ENCODE peak calls at places on chromosomes 11 and 22, in ten cellular contexts. One of them, this sample, is unnamed.
A peak's percentile ranks its signal among the peaks of the same experiment; 100 is the strongest.

GRCh38 chr11:70244698-70245097 is 25.8 kb upstream of the PPFIA1 start:
- DNase-seq in AG09309: peak; percentile 52
- DNase-seq in Panc1: no peak
- DNase-seq in right lobe of liver: no peak
- DNase-seq in OCI-LY7: no peak
- DNase-seq in A549: peak; percentile 64
- DNase-seq in stomach: no peak
- DNase-seq in neural progenitor cell: no peak
- DNase-seq in epithelial cell of esophagus: no peak
- DNase-seq in suprapubic skin: no peak
- DNase-seq in this sample: peak; percentile 78

GRCh38 chr22:20576445-20576816 is 69.0 kb downstream of the MED15 start:
- DNase-seq in suprapubic skin: no peak
- DNase-seq in A549: no peak
- DNase-seq in right lobe of liver: no peak
- DNase-seq in neural progenitor cell: no peak
- DNase-seq in OCI-LY7: no peak
- DNase-seq in Panc1: no peak
- DNase-seq in stomach: no peak
- DNase-seq in epithelial cell of esophagus: no peak
- DNase-seq in AG09309: no peak
- DNase-seq in this sample: no peak

GRCh38 chr11:114026355-114026754 is 33.2 kb upstream of the ZBTB16 start:
- DNase-seq in right lobe of liver: no peak
- DNase-seq in AG09309: no peak
- DNase-seq in OCI-LY7: peak; percentile 21
- DNase-seq in epithelial cell of esophagus: no peak
- DNase-seq in neural progenitor cell: peak; percentile 66
- DNase-seq in suprapubic skin: peak; percentile 10
- DNase-seq in A549: no peak
- DNase-seq in stomach: no peak
- DNase-seq in Panc1: no peak
- DNase-seq in this sample: no peak

GRCh38 chr11:107713009-107713408 is 1.2 kb upstream of the SLN start:
- DNase-seq in suprapubic skin: no peak
- DNase-seq in neural progenitor cell: no peak
- DNase-seq in right lobe of liver: no peak
- DNase-seq in OCI-LY7: no peak
- DNase-seq in epithelial cell of esophagus: no peak
- DNase-seq in AG09309: no peak
- DNase-seq in Panc1: no peak
- DNase-seq in A549: no peak
- DNase-seq in stomach: no peak
- DNase-seq in this sample: no peak

GRCh38 chr11:95067042-95067827 is 516 bp downstream of the SRSF8 start:
- DNase-seq in Panc1: peak; percentile 36
- DNase-seq in right lobe of liver: peak; percentile 84
- DNase-seq in A549: peak; percentile 28
- DNase-seq in neural progenitor cell: peak; percentile 85
- DNase-seq in epithelial cell of esophagus: peak; percentile 74
- DNase-seq in AG09309: no peak
- DNase-seq in OCI-LY7: peak; percentile 79
- DNase-seq in stomach: peak; percentile 82
- DNase-seq in suprapubic skin: peak; percentile 91
- DNase-seq in this sample: no peak

GRCh38 chr11:33040127-33040861 is 922 bp downstream of the TCP11L1 start:
- DNase-seq in A549: peak; percentile 60
- DNase-seq in stomach: no peak
- DNase-seq in Panc1: no peak
- DNase-seq in OCI-LY7: peak; percentile 51
- DNase-seq in AG09309: no peak
- DNase-seq in right lobe of liver: no peak
- DNase-seq in epithelial cell of esophagus: peak; percentile 60
- DNase-seq in suprapubic skin: no peak
- DNase-seq in neural progenitor cell: no peak
- DNase-seq in this sample: no peak

GRCh38 chr11:120562806-120563425 is 51.4 kb downstream of the GRIK4 start:
- DNase-seq in Panc1: no peak
- DNase-seq in right lobe of liver: no peak
- DNase-seq in suprapubic skin: no peak
- DNase-seq in stomach: no peak
- DNase-seq in A549: no peak
- DNase-seq in neural progenitor cell: no peak
- DNase-seq in OCI-LY7: no peak
- DNase-seq in epithelial cell of esophagus: no peak
- DNase-seq in AG09309: no peak
- DNase-seq in this sample: no peak

GRCh38 chr11:80315263-80315662 is 874.4 kb upstream of the TENM4 start:
- DNase-seq in AG09309: no peak
- DNase-seq in Panc1: no peak
- DNase-seq in neural progenitor cell: no peak
- DNase-seq in OCI-LY7: no peak
- DNase-seq in suprapubic skin: no peak
- DNase-seq in stomach: no peak
- DNase-seq in A549: no peak
- DNase-seq in right lobe of liver: no peak
- DNase-seq in epithelial cell of esophagus: peak; percentile 91
- DNase-seq in this sample: no peak

GRCh38 chr11:95074806-95075563 is 8.3 kb downstream of the SRSF8 start:
- DNase-seq in AG09309: no peak
- DNase-seq in suprapubic skin: peak; percentile 76
- DNase-seq in stomach: peak; percentile 86
- DNase-seq in OCI-LY7: no peak
- DNase-seq in right lobe of liver: peak; percentile 55
- DNase-seq in neural progenitor cell: no peak
- DNase-seq in A549: no peak
- DNase-seq in Panc1: no peak
- DNase-seq in epithelial cell of esophagus: peak; percentile 67
- DNase-seq in this sample: peak; percentile 91

GRCh38 chr11:47979378-47980092 is 824 bp upstream of the PTPRJ start:
- DNase-seq in neural progenitor cell: no peak
- DNase-seq in suprapubic skin: peak; percentile 60
- DNase-seq in stomach: no peak
- DNase-seq in AG09309: no peak
- DNase-seq in OCI-LY7: no peak
- DNase-seq in A549: peak; percentile 61
- DNase-seq in Panc1: no peak
- DNase-seq in epithelial cell of esophagus: no peak
- DNase-seq in right lobe of liver: no peak
- DNase-seq in this sample: no peak

GRCh38 chr22:49300241-49300640 is 527.4 kb downstream of the BRD1 start:
- DNase-seq in OCI-LY7: no peak
- DNase-seq in neural progenitor cell: no peak
- DNase-seq in A549: no peak
- DNase-seq in Panc1: no peak
- DNase-seq in stomach: no peak
- DNase-seq in epithelial cell of esophagus: no peak
- DNase-seq in AG09309: no peak
- DNase-seq in right lobe of liver: peak; percentile 13
- DNase-seq in suprapubic skin: peak; percentile 24
- DNase-seq in this sample: no peak

GRCh38 chr22:49010901-49011300 is 816.8 kb downstream of the BRD1 start:
- DNase-seq in epithelial cell of esophagus: no peak
- DNase-seq in stomach: peak; percentile 14
- DNase-seq in right lobe of liver: peak; percentile 24
- DNase-seq in neural progenitor cell: no peak
- DNase-seq in Panc1: no peak
- DNase-seq in AG09309: no peak
- DNase-seq in OCI-LY7: no peak
- DNase-seq in suprapubic skin: peak; percentile 48
- DNase-seq in A549: no peak
- DNase-seq in this sample: no peak

GRCh38 chr11:103618532-103618931 is 417.9 kb upstream of the DDI1 start:
- DNase-seq in right lobe of liver: no peak
- DNase-seq in suprapubic skin: no peak
- DNase-seq in neural progenitor cell: no peak
- DNase-seq in stomach: no peak
- DNase-seq in OCI-LY7: no peak
- DNase-seq in Panc1: no peak
- DNase-seq in A549: no peak
- DNase-seq in epithelial cell of esophagus: peak; percentile 25
- DNase-seq in AG09309: peak; percentile 83
- DNase-seq in this sample: no peak

GRCh38 chr11:19633276-19633675 is 79.4 kb upstream of the NAV2 start:
- DNase-seq in OCI-LY7: no peak
- DNase-seq in stomach: peak; percentile 28
- DNase-seq in right lobe of liver: no peak
- DNase-seq in epithelial cell of esophagus: no peak
- DNase-seq in suprapubic skin: no peak
- DNase-seq in AG09309: no peak
- DNase-seq in Panc1: no peak
- DNase-seq in neural progenitor cell: no peak
- DNase-seq in A549: no peak
- DNase-seq in this sample: no peak

GRCh38 chr11:130390071-130390758 is 38.2 kb downstream of the ADAMTS8 start:
- DNase-seq in A549: peak; percentile 40
- DNase-seq in epithelial cell of esophagus: peak; percentile 71
- DNase-seq in neural progenitor cell: no peak
- DNase-seq in OCI-LY7: peak; percentile 9
- DNase-seq in stomach: peak; percentile 40
- DNase-seq in Panc1: peak; percentile 54
- DNase-seq in AG09309: no peak
- DNase-seq in right lobe of liver: no peak
- DNase-seq in suprapubic skin: no peak
- DNase-seq in this sample: peak; percentile 27
- TF ChIP-seq CTCF in A549: peak; percentile 46
- TF ChIP-seq CTCF in epithelial cell of esophagus: peak; percentile 51
- TF ChIP-seq CTCF in neural progenitor cell: peak; percentile 29
- TF ChIP-seq CTCF in OCI-LY7: peak; percentile 62
- TF ChIP-seq CTCF in stomach: peak; percentile 11
- TF ChIP-seq CTCF in Panc1: peak; percentile 78
- TF ChIP-seq CTCF in AG09309: peak; percentile 71
- TF ChIP-seq CTCF in right lobe of liver: no peak
- TF ChIP-seq CTCF in suprapubic skin: no peak
- TF ChIP-seq CTCF in this sample: peak; percentile 70

DNA sequence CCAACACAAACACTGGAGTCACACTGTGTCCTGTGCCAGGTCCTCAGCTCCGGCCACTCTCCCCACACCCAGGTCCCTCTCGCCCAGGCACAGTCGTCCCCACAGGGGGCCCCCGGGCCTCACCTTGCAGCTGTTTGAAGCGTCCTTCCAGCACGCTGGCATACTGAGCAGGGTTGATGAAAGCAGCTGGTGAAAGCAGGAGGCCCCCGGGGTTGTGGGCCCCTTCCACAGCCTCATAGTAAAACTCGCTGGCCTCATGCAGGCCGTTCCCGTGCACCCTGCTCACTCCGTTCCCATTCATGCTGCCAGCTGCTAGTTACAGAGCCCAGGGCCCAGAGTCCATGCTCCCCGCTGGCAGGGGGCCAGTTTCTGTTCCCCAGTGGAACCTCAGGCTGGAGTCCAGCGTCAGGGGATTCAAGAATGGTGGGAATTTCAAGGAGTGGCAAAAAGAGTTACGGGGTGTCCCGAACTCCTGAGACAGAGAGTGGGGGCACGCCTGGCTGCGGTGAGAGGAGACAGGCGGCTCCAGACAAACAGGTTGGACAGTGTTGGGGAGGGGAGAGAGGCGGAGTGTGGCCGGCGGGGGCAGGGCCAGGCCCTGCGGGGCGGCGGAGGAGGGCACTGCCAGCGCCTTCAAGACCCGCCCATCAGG is 10.6 kb downstream of the SPTBN2 start:
- DNase-seq in AG09309: no peak
- DNase-seq in neural progenitor cell: no peak
- DNase-seq in stomach: peak; percentile 60
- DNase-seq in A549: no peak
- DNase-seq in epithelial cell of esophagus: peak; percentile 74
- DNase-seq in right lobe of liver: peak; percentile 87
- DNase-seq in Panc1: no peak
- DNase-seq in OCI-LY7: no peak
- DNase-seq in suprapubic skin: no peak
- DNase-seq in this sample: no peak
- H3K4me3 ChIP-seq in AG09309: no peak overlapping the region
- H3K4me3 ChIP-seq in neural progenitor cell: no peak overlapping the region
- H3K4me3 ChIP-seq in stomach: peak overlapping the region; percentile 28
- H3K4me3 ChIP-seq in A549: no peak overlapping the region
- H3K4me3 ChIP-seq in epithelial cell of esophagus: peak overlapping the region; percentile 76
- H3K4me3 ChIP-seq in right lobe of liver: peak overlapping the region; percentile 45
- H3K4me3 ChIP-seq in Panc1: no peak overlapping the region
- H3K4me3 ChIP-seq in OCI-LY7: no peak overlapping the region
- H3K4me3 ChIP-seq in suprapubic skin: peak overlapping the region; percentile 43
- H3K4me3 ChIP-seq in this sample: no peak overlapping the region

GRCh38 chr22:37051629-37052385 is at the start of gene KCTD17:
- DNase-seq in OCI-LY7: peak; percentile 83
- DNase-seq in Panc1: no peak
- DNase-seq in neural progenitor cell: peak; percentile 80
- DNase-seq in right lobe of liver: no peak
- DNase-seq in A549: peak; percentile 77
- DNase-seq in stomach: peak; percentile 70
- DNase-seq in AG09309: no peak
- DNase-seq in suprapubic skin: peak; percentile 69
- DNase-seq in epithelial cell of esophagus: peak; percentile 66
- DNase-seq in this sample: no peak
- TF ChIP-seq CTCF in OCI-LY7: peak; percentile 42
- TF ChIP-seq CTCF in Panc1: no peak
- TF ChIP-seq CTCF in neural progenitor cell: no peak
- TF ChIP-seq CTCF in right lobe of liver: no peak
- TF ChIP-seq CTCF in A549: no peak
- TF ChIP-seq CTCF in stomach: no peak
- TF ChIP-seq CTCF in AG09309: no peak
- TF ChIP-seq CTCF in suprapubic skin: no peak
- TF ChIP-seq CTCF in epithelial cell of esophagus: no peak
- TF ChIP-seq CTCF in this sample: no peak

DNA sequence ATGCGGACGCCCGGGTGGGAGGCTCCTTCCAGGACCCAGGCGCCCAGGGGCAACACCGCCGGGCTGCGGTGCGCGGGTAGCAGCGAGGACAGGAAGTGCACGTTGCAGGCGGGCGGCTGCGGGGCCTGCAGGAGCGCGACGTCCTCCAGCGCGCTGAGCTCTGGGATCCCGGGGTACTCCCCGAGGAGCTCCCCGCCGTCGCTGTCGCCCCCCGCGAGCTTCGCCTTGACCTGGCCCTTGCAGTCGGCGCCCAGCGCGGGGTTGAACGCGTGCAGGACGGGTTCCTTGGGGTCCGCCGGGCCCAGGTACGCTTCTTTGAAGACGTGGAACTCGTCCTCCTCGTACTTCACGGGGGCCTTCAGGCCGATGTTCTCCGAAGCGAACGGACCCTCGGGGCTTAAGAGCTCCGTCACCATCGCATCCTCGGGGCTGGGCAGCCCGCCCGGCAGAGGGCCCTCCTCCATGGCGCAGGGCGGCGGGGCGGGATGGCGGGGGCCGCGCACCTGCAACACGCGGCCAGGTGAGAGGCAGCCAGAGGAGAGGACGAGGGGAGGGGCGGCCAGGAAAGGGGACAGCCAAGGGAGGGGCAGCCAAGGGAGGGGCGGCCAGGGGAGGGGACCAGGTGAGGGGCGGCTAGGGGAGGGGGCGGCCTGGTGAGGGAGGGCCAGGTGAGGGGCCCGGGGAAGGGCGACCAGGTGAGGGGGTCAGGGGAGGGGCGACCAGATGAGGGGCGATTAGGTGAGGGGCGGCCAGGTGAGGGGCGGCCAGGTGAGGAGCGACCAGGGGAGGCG is 928 bp downstream of the TESMIN start:
- DNase-seq in Panc1: no peak
- DNase-seq in epithelial cell of esophagus: peak; percentile 7
- DNase-seq in neural progenitor cell: peak; percentile 71
- DNase-seq in OCI-LY7: no peak
- DNase-seq in right lobe of liver: no peak
- DNase-seq in AG09309: no peak
- DNase-seq in suprapubic skin: peak; percentile 69
- DNase-seq in stomach: no peak
- DNase-seq in A549: no peak
- DNase-seq in this sample: no peak
- H3K4me3 ChIP-seq in Panc1: no peak overlapping the region
- H3K4me3 ChIP-seq in epithelial cell of esophagus: no peak overlapping the region
- H3K4me3 ChIP-seq in neural progenitor cell: peak overlapping the region; percentile 65
- H3K4me3 ChIP-seq in OCI-LY7: peak overlapping the region; percentile 71
- H3K4me3 ChIP-seq in right lobe of liver: no peak overlapping the region
- H3K4me3 ChIP-seq in AG09309: no peak overlapping the region
- H3K4me3 ChIP-seq in suprapubic skin: peak overlapping the region; percentile 59
- H3K4me3 ChIP-seq in stomach: peak overlapping the region; percentile 61
- H3K4me3 ChIP-seq in A549: peak overlapping the region; percentile 82
- H3K4me3 ChIP-seq in this sample: no peak overlapping the region